ENCODE peak calls at places on chromosome 6, in eight cellular contexts. A is HFF-Myc, E is fibroblast of pulmonary artery, T is endothelial cell, V is neural progenitor cell, C is RWPE1, H is A549, X is tibial artery. J is an unnamed sample.

GRCh38 chr6:75892384-75892783 is 143.3 kb downstream of the MYO6 start:
- DNase-seq in T (no peak), H (no peak), X (no peak), C (no peak), E (no peak), V (no peak), A (no peak), J (no peak)

GRCh38 chr6:53244958-53245357 is 96.3 kb upstream of the GCM1 start:
- DNase-seq in H (no peak), V (no peak), A (no peak), T (no peak), X (no peak), C (no peak), E (no peak), J (no peak)

GRCh38 chr6:7526755-7527154 is 14.7 kb upstream of the DSP start:
- DNase-seq in C (no peak), T (no peak), A (no peak), H (no peak), E (no peak), X (no peak), V (no peak), J (no peak)

GRCh38 chr6:75830959-75831885 is 82.2 kb downstream of the MYO6 start:
- DNase-seq in X (no peak), E (peak), C (peak), T (no peak), H (no peak), V (no peak), A (no peak), J (no peak)

GRCh38 chr6:104884867-104885517 is 25.3 kb upstream of the HACE1 start:
- DNase-seq in X (no peak), C (no peak), V (no peak), E (no peak), T (no peak), H (no peak), A (no peak), J (no peak)

GRCh38 chr6:79797912-79798311 is 149.4 kb downstream of the ELOVL4 start:
- DNase-seq in V (no peak), C (no peak), A (no peak), H (no peak), E (no peak), T (no peak), X (no peak), J (no peak)

GRCh38 chr6:10297825-10298224 is 117.0 kb downstream of the TFAP2A start:
- DNase-seq in X (no peak), A (no peak), C (no peak), T (no peak), E (peak), H (no peak), V (no peak), J (no peak)

GRCh38 chr6:39934060-39934757 is at the start of gene MOCS1:
- DNase-seq in H (peak), X (peak), V (peak), E (peak), C (peak), A (no peak), T (peak), J (peak)

GRCh38 chr6:89310929-89311328 is 4.2 kb downstream of the GABRR2 start:
- DNase-seq in T (no peak), V (peak), E (no peak), X (no peak), A (peak), H (no peak), C (peak), J (no peak)

GRCh38 chr6:157019733-157020132 is 242.6 kb downstream of the ARID1B start:
- DNase-seq in V (no peak), A (no peak), H (no peak), E (peak), X (no peak), T (no peak), C (no peak), J (no peak)

GRCh38 chr6:125104425-125104824 is 49.1 kb upstream of the TPD52L1 start:
- DNase-seq in X (no peak), H (no peak), A (peak), C (no peak), E (peak), V (peak), T (no peak), J (no peak)

GRCh38 chr6:134431306-134431919 is 113.5 kb upstream of the SGK1 start:
- DNase-seq in T (no peak), E (no peak), X (no peak), C (no peak), V (no peak), H (no peak), A (no peak), J (no peak)

GRCh38 chr6:108133594-108134179 is 32.1 kb upstream of the NR2E1 start:
- DNase-seq in T (peak), C (peak), V (peak), A (no peak), X (peak), E (peak), H (peak), J (peak)

GRCh38 chr6:10033223-10033829 is 381.5 kb downstream of the TFAP2A start:
- DNase-seq in A (peak), X (no peak), T (no peak), C (no peak), V (peak), H (peak), E (peak), J (peak)

GRCh38 chr6:4973972-4974885 is 29.6 kb downstream of the RPP40 start:
- DNase-seq in E (peak), V (peak), C (no peak), H (no peak), T (peak), A (no peak), X (peak), J (no peak)

GRCh38 chr6:131136021-131136847 is 967 bp downstream of the AKAP7 start:
- DNase-seq in X (no peak), V (no peak), H (peak), C (peak), E (peak), T (no peak), A (no peak), J (no peak)

GRCh38 chr6:73537677-73538076 is 16.8 kb upstream of the EEF1A1 start:
- DNase-seq in V (no peak), E (no peak), C (no peak), H (no peak), X (no peak), A (no peak), T (no peak), J (no peak)

GRCh38 chr6:113636357-113636824 is 220.8 kb upstream of the MARCKS start:
- DNase-seq in X (no peak), E (no peak), V (no peak), C (no peak), T (no peak), H (no peak), A (no peak), J (no peak)

GRCh38 chr6:31836676-31837611 is 9.4 kb downstream of the HSPA1B start:
- DNase-seq in A (no peak), T (no peak), V (no peak), E (peak), X (no peak), H (no peak), C (no peak), J (no peak)

GRCh38 chr6:109678240-109678639 is 12.8 kb downstream of the AK9 start:
- DNase-seq in E (no peak), T (no peak), C (no peak), V (no peak), X (no peak), H (no peak), A (no peak), J (no peak)

GRCh38 chr6:158353851-158354508 is 41.7 kb downstream of the TULP4 start:
- DNase-seq in H (no peak), C (no peak), X (no peak), T (no peak), E (peak), A (no peak), V (no peak), J (no peak)

GRCh38 chr6:161701051-161701450 is 427.2 kb upstream of the AGPAT4 start:
- DNase-seq in A (no peak), E (no peak), V (no peak), H (no peak), C (no peak), X (no peak), T (no peak), J (no peak)

GRCh38 chr6:106790935-106791334 is 161.6 kb downstream of the QRSL1 start:
- DNase-seq in E (no peak), V (no peak), T (no peak), H (no peak), C (no peak), A (no peak), X (no peak), J (peak)

GRCh38 chr6:157841211-157841840 is 18.3 kb downstream of the SNX9 start:
- DNase-seq in H (no peak), C (peak), A (no peak), X (no peak), T (no peak), V (no peak), E (no peak), J (peak)

GRCh38 chr6:43733471-43734293 is 36.3 kb upstream of the VEGFA start:
- DNase-seq in A (no peak), H (no peak), C (peak), T (no peak), X (no peak), V (no peak), E (no peak), J (no peak)

DNA sequence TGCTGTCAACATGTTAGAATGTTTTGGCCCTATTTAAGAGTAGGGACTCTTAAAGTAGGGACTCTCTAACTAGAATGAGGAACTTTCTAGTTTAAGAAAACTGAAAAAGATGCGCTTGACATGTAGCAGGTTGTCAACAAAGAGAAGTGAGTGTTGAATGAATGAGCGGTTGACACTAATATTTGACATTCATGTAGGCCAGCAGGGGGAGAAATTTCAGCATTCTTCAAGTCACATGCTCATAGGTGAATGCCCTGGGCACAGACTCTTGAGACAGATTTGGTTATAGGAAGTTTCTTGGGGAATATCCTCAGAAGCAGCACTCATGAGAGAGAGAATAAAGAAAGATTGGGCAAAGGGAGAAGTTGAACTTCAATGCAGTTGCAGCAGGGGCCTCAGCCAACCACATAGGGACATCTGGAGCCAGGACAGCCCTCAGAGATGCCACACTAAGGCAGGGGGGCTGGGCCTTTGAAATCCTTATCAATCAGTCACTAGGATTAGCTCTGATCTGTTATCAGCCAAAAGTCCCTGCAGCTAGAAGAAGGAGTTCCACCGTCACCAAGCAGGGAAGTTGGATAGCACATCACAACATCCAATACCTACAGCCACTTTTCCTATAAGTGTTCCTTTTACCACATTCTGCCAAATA is 145.1 kb upstream of the FKBP1C start:
- DNase-seq in C (no peak), T (no peak), E (no peak), H (no peak), A (no peak), V (no peak), X (no peak), J (no peak)
- TF ChIP-seq CTCF in C (peak), T (no peak), E (no peak), H (peak), A (no peak), V (peak), X (no peak), J (no peak)

GRCh38 chr6:33428891-33429744 is 9.3 kb downstream of the SYNGAP1 start:
- DNase-seq in C (no peak), T (no peak), E (no peak), X (no peak), A (no peak), H (no peak), V (no peak), J (no peak)
- TF ChIP-seq CTCF in C (no peak), T (no peak), E (no peak), X (no peak), A (no peak), H (no peak), V (no peak), J (no peak)

GRCh38 chr6:78768242-78768641 is 99.1 kb upstream of the IRAK1BP1 start:
- DNase-seq in V (no peak), T (no peak), H (no peak), C (no peak), A (no peak), E (no peak), X (no peak), J (no peak)

GRCh38 chr6:78771619-78772018 is 95.7 kb upstream of the IRAK1BP1 start:
- DNase-seq in A (no peak), E (no peak), T (no peak), H (no peak), C (no peak), X (no peak), V (no peak), J (no peak)

GRCh38 chr6:78770766-78771165 is 96.6 kb upstream of the IRAK1BP1 start:
- DNase-seq in H (no peak), E (no peak), X (no peak), T (no peak), C (no peak), A (no peak), V (no peak), J (no peak)
- TF ChIP-seq CTCF in H (no peak), E (no peak), X (no peak), T (no peak), C (no peak), A (no peak), V (peak), J (no peak)

DNA sequence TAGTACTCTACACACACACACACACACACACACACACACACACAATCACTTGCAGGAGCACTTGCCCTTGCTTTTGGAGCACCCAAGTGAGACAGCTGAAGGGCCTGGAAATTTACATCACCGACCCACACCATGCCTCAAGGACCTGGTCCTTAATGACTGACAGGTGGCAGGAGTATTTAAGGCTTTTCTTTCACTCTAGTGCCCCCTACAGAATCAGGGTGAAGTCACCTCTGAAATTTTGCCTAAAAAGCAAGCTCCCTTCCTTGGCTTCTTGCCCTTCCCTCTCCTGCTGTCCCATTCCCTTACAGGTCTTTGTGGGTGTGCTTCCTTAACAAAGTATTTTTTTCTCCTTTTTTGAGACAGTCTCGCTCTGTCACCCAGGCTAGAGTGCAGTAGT is 353.5 kb upstream of the IRAK1BP1 start:
- DNase-seq in X (no peak), C (no peak), V (peak), A (no peak), E (no peak), H (no peak), T (no peak), J (no peak)
- TF ChIP-seq CTCF in X (no peak), C (no peak), V (peak), A (no peak), E (no peak), H (no peak), T (no peak), J (no peak)

GRCh38 chr6:27754408-27754782 is 157.8 kb downstream of the OR2B2 start:
- DNase-seq in C (no peak), T (no peak), X (no peak), H (no peak), A (no peak), V (no peak), E (no peak), J (no peak)

GRCh38 chr6:27752038-27752885 is 159.9 kb downstream of the OR2B2 start:
- DNase-seq in H (peak), E (peak), A (peak), T (peak), X (peak), V (peak), C (peak), J (peak)

GRCh38 chr6:27757307-27757706 is 154.9 kb downstream of the OR2B2 start:
- DNase-seq in T (peak), V (peak), E (peak), A (no peak), C (no peak), X (no peak), H (no peak), J (no peak)

GRCh38 chr6:27755768-27756167 is 156.4 kb downstream of the OR2B2 start:
- DNase-seq in X (no peak), H (no peak), C (no peak), A (no peak), V (no peak), T (no peak), E (no peak), J (no peak)

DNA sequence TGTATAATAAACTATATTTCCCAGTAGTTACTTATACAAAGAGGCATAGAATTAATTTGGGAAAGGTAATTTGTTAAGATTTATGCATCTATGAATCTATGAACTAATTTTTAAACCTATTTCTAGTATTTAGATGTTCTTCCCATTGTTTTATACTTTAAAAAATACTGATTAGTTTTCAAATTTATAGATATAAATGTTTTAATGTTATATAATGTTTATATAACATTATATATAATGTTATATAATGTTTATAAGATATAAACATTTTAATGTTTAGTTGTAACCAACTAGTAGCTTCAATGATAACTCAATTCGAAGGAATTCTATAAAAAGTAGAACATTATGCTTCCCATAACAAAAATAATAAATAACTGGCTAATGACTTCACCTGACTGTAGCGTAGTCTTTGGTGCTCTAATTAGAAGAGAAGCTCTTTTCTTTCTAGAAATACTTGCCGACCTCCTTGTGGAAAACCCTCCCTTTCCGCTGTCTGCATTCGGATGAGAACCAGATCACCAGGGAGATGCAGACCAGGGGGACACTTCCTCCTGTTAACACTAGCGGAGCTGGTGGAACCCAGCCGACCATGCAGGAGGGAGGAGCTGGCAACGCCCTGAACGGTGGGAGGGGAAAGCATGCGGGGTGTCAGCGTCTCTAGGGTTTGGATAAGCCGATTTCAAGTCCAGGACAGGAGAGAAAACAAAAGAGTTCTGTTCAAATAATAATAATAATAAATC is 158.4 kb downstream of the OR2B2 start:
- DNase-seq in E (peak), A (peak), H (peak), V (peak), T (peak), C (peak), X (peak), J (peak)
- TF ChIP-seq CTCF in E (peak), A (no peak), H (no peak), V (peak), T (no peak), C (peak), X (no peak), J (no peak)

GRCh38 chr6:99587792-99588191 is 18.8 kb upstream of the PRDM13 start:
- DNase-seq in C (no peak), E (no peak), X (no peak), T (no peak), V (no peak), A (no peak), H (no peak), J (no peak)

GRCh38 chr6:99589290-99589672 is 17.4 kb upstream of the PRDM13 start:
- DNase-seq in V (peak), E (no peak), X (no peak), T (peak), C (no peak), A (no peak), H (no peak), J (peak)

GRCh38 chr6:99589907-99590493 is 16.6 kb upstream of the PRDM13 start:
- DNase-seq in E (no peak), X (no peak), C (no peak), H (no peak), V (no peak), T (no peak), A (no peak), J (no peak)

GRCh38 chr6:99590728-99591672 is 15.6 kb upstream of the PRDM13 start:
- DNase-seq in E (no peak), T (no peak), C (no peak), A (no peak), H (no peak), V (peak), X (no peak), J (no peak)

DNA sequence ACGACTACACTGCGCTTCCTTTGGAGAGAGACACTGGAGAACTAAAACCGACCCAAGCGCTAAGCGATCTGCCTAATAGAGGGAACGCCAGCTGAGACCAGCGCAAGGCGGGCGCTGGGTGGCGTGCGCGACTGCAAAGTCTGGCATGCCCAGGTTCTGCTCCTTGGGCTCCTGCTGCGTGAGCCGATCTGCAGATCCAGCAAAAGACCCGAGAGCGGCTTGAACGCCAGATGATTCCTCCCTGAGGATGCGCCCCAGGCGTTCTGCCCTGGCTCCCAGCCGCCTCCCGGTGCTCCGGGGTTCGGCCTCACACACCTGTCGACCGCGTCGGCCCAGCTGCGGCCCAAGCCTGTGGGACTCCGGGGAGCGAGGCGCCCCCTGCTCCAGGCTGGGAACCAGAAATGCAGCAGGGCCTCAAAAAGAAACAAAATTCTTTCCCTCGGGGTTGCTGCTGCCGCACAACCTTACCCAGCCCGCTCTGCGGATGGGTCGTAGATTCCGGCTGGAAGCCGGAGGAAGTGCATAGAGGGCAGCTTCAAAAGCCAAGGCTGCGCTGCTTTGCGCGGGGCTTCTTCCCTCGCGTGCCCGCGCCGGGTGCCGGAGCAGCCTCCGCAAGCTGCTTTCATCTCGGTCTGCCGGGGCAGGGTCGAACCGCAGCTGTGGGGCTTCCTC is 17.9 kb upstream of the PRDM13 start:
- DNase-seq in C (peak), X (peak), V (peak), T (peak), A (peak), H (peak), E (peak), J (peak)
- TF ChIP-seq CTCF in C (peak), X (peak), V (peak), T (no peak), A (peak), H (peak), E (peak), J (no peak)

J was measured in Calu3.